ENCODE peak calls at places on chromosomes 13 and 19, in five cellular contexts. M is BJ, T is hypothalamus, B is germinal center, D is ureter. A is an unnamed sample.
A peak's percentile ranks its signal among the peaks of the same experiment; 100 is the strongest.

GRCh38 chr19:57302020-57302465 is 18.2 kb upstream of the ZNF543 start:
- DNase-seq in M (peak; percentile 63), T (no peak), B (no peak), D (no peak), A (no peak)

GRCh38 chr13:113845055-113845454 is 18.8 kb downstream of the GAS6 start:
- DNase-seq in M (no peak), T (no peak), B (no peak), D (no peak), A (no peak)

GRCh38 chr19:12783226-12783848 is 7.9 kb upstream of the JUNB start:
- DNase-seq in M (no peak), T (no peak), B (no peak), D (no peak), A (no peak)

GRCh38 chr19:33879818-33880575 is 83.3 kb downstream of the KCTD15 start:
- DNase-seq in M (no peak), T (no peak), B (no peak), D (no peak), A (no peak)

GRCh38 chr13:52374389-52374788 is 31.6 kb downstream of the THSD1 start:
- DNase-seq in M (no peak), T (no peak), B (no peak), D (no peak), A (no peak)

GRCh38 chr13:110310541-110311491 is 3.7 kb downstream of the COL4A2 start:
- DNase-seq in M (no peak), T (no peak), B (no peak), D (no peak), A (no peak)

GRCh38 chr13:50910483-50910805 is 853 bp downstream of the RNASEH2B start:
- DNase-seq in M (no peak), T (no peak), B (peak; percentile 14), D (no peak), A (no peak)

GRCh38 chr19:40921005-40921897 is 39.2 kb upstream of the CYP2A7 start:
- DNase-seq in M (no peak), T (no peak), B (no peak), D (no peak), A (no peak)

GRCh38 chr19:33232656-33233055 is 7.0 kb upstream of the SLC7A10 start:
- DNase-seq in M (no peak), T (no peak), B (no peak), D (no peak), A (no peak)

GRCh38 chr13:105196052-105196451 is 1339.4 kb downstream of the EFNB2 start:
- DNase-seq in M (no peak), T (no peak), B (no peak), D (no peak), A (no peak)

GRCh38 chr13:75372923-75373841 is 108.8 kb downstream of the TBC1D4 start:
- DNase-seq in M (no peak), T (no peak), B (no peak), D (no peak), A (no peak)

GRCh38 chr13:50098693-50099092 is 83.4 kb downstream of the KCNRG start:
- DNase-seq in M (no peak), T (no peak), B (no peak), D (no peak), A (no peak)

GRCh38 chr19:13441810-13442512 is 64.3 kb downstream of the CACNA1A start:
- DNase-seq in M (no peak), T (no peak), B (peak; percentile 42), D (peak; percentile 45), A (peak; percentile 18)

GRCh38 chr13:107450426-107450825 is 764.9 kb downstream of the LIG4 start:
- DNase-seq in M (no peak), T (no peak), B (no peak), D (no peak), A (no peak)

GRCh38 chr19:18401580-18402112 is 4.2 kb upstream of the LRRC25 start:
- DNase-seq in M (no peak), T (no peak), B (peak; percentile 74), D (peak; percentile 73), A (no peak)

GRCh38 chr19:10625762-10626138 is 397 bp downstream of the SLC44A2 start:
- DNase-seq in M (no peak), T (no peak), B (no peak), D (no peak), A (no peak)

GRCh38 chr19:4524808-4525562 is 6.7 kb upstream of the PLIN4 start:
- DNase-seq in M (no peak), T (no peak), B (peak; percentile 65), D (no peak), A (peak; percentile 43)

GRCh38 chr19:31349160-31349881 is at the start of gene TSHZ3:
- DNase-seq in M (no peak), T (peak; percentile 68), B (no peak), D (peak; percentile 91), A (no peak)

GRCh38 chr13:31236211-31236786 is 36.5 kb downstream of the B3GLCT start:
- DNase-seq in M (no peak), T (no peak), B (peak; percentile 53), D (no peak), A (peak; percentile 3)

GRCh38 chr13:41631296-41631965 is 174.1 kb downstream of the RGCC start:
- DNase-seq in M (no peak), T (no peak), B (no peak), D (no peak), A (no peak)

GRCh38 chr13:42153371-42153770 is 104.9 kb downstream of the DGKH start:
- DNase-seq in M (no peak), T (no peak), B (no peak), D (no peak), A (no peak)

GRCh38 chr13:59837101-59837500 is 326.6 kb downstream of the DIAPH3 start:
- DNase-seq in M (no peak), T (no peak), B (no peak), D (no peak), A (no peak)

A was measured in naive B cell.